ENCODE peak calls at places on chromosome 1, in seven cellular contexts. One of them, this sample, is unnamed.

GRCh38 chr1:112985123-112985522 is 29.1 kb upstream of the SLC16A1 start:
- DNase-seq in HT-29: no peak
- DNase-seq in iris pigment epithelial cell: no peak
- DNase-seq in H9: no peak
- DNase-seq in AG08395: no peak
- DNase-seq in mammary epithelial cell: peak
- DNase-seq in CD8-positive, alpha-beta memory T cell: no peak
- DNase-seq in this sample: no peak

GRCh38 chr1:232868793-232869491 is 63.7 kb downstream of the MAP10 start:
- DNase-seq in HT-29: peak
- DNase-seq in iris pigment epithelial cell: peak
- DNase-seq in H9: no peak
- DNase-seq in AG08395: peak
- DNase-seq in mammary epithelial cell: peak
- DNase-seq in CD8-positive, alpha-beta memory T cell: no peak
- DNase-seq in this sample: peak

GRCh38 chr1:76170522-76170921 is 96.0 kb downstream of the ST6GALNAC3 start:
- DNase-seq in HT-29: no peak
- DNase-seq in iris pigment epithelial cell: no peak
- DNase-seq in H9: no peak
- DNase-seq in AG08395: no peak
- DNase-seq in mammary epithelial cell: no peak
- DNase-seq in CD8-positive, alpha-beta memory T cell: no peak
- DNase-seq in this sample: no peak

GRCh38 chr1:236400061-236400638 is 6.1 kb downstream of the EDARADD start:
- DNase-seq in HT-29: no peak
- DNase-seq in iris pigment epithelial cell: no peak
- DNase-seq in H9: peak
- DNase-seq in AG08395: no peak
- DNase-seq in mammary epithelial cell: no peak
- DNase-seq in CD8-positive, alpha-beta memory T cell: no peak
- DNase-seq in this sample: no peak

GRCh38 chr1:183731151-183731550 is 73.8 kb upstream of the RGL1 start:
- DNase-seq in HT-29: no peak
- DNase-seq in iris pigment epithelial cell: no peak
- DNase-seq in H9: no peak
- DNase-seq in AG08395: no peak
- DNase-seq in mammary epithelial cell: no peak
- DNase-seq in CD8-positive, alpha-beta memory T cell: no peak
- DNase-seq in this sample: no peak

GRCh38 chr1:231731262-231731661 is 104.7 kb downstream of the DISC1 start:
- DNase-seq in HT-29: no peak
- DNase-seq in iris pigment epithelial cell: no peak
- DNase-seq in H9: no peak
- DNase-seq in AG08395: no peak
- DNase-seq in mammary epithelial cell: no peak
- DNase-seq in CD8-positive, alpha-beta memory T cell: no peak
- DNase-seq in this sample: no peak

GRCh38 chr1:26833432-26834405 is 7.2 kb downstream of the ZDHHC18 start:
- DNase-seq in HT-29: no peak
- DNase-seq in iris pigment epithelial cell: no peak
- DNase-seq in H9: no peak
- DNase-seq in AG08395: no peak
- DNase-seq in mammary epithelial cell: no peak
- DNase-seq in CD8-positive, alpha-beta memory T cell: peak
- DNase-seq in this sample: no peak

GRCh38 chr1:99652881-99653281 is 7.0 kb downstream of the PALMD start:
- DNase-seq in HT-29: no peak
- DNase-seq in iris pigment epithelial cell: no peak
- DNase-seq in H9: no peak
- DNase-seq in AG08395: no peak
- DNase-seq in mammary epithelial cell: no peak
- DNase-seq in CD8-positive, alpha-beta memory T cell: no peak
- DNase-seq in this sample: no peak

GRCh38 chr1:82227286-82227685 is 426.6 kb downstream of the ADGRL2 start:
- DNase-seq in HT-29: no peak
- DNase-seq in iris pigment epithelial cell: no peak
- DNase-seq in H9: no peak
- DNase-seq in AG08395: no peak
- DNase-seq in mammary epithelial cell: no peak
- DNase-seq in CD8-positive, alpha-beta memory T cell: no peak
- DNase-seq in this sample: no peak

GRCh38 chr1:64135501-64136245 is 67.8 kb upstream of the UBE2U start:
- DNase-seq in HT-29: no peak
- DNase-seq in iris pigment epithelial cell: peak
- DNase-seq in H9: no peak
- DNase-seq in AG08395: no peak
- DNase-seq in mammary epithelial cell: no peak
- DNase-seq in CD8-positive, alpha-beta memory T cell: no peak
- DNase-seq in this sample: peak

GRCh38 chr1:145897969-145898368 is 11.9 kb downstream of the ITGA10 start:
- DNase-seq in HT-29: no peak
- DNase-seq in iris pigment epithelial cell: no peak
- DNase-seq in H9: no peak
- DNase-seq in AG08395: no peak
- DNase-seq in mammary epithelial cell: no peak
- DNase-seq in CD8-positive, alpha-beta memory T cell: no peak
- DNase-seq in this sample: no peak

GRCh38 chr1:220748091-220748934 is at the start of gene MTARC2:
- DNase-seq in HT-29: peak
- DNase-seq in iris pigment epithelial cell: peak
- DNase-seq in H9: peak
- DNase-seq in AG08395: peak
- DNase-seq in mammary epithelial cell: peak
- DNase-seq in CD8-positive, alpha-beta memory T cell: no peak
- DNase-seq in this sample: peak

GRCh38 chr1:9629445-9630201 is 21.9 kb upstream of the PIK3CD start:
- DNase-seq in HT-29: no peak
- DNase-seq in iris pigment epithelial cell: no peak
- DNase-seq in H9: no peak
- DNase-seq in AG08395: no peak
- DNase-seq in mammary epithelial cell: no peak
- DNase-seq in CD8-positive, alpha-beta memory T cell: peak
- DNase-seq in this sample: no peak

GRCh38 chr1:3292868-3293562 is 161.4 kb upstream of the ARHGEF16 start:
- DNase-seq in HT-29: peak
- DNase-seq in iris pigment epithelial cell: no peak
- DNase-seq in H9: no peak
- DNase-seq in AG08395: no peak
- DNase-seq in mammary epithelial cell: no peak
- DNase-seq in CD8-positive, alpha-beta memory T cell: no peak
- DNase-seq in this sample: no peak

GRCh38 chr1:14689996-14690614 is 91.6 kb downstream of the KAZN start:
- DNase-seq in HT-29: no peak
- DNase-seq in iris pigment epithelial cell: no peak
- DNase-seq in H9: no peak
- DNase-seq in AG08395: no peak
- DNase-seq in mammary epithelial cell: no peak
- DNase-seq in CD8-positive, alpha-beta memory T cell: no peak
- DNase-seq in this sample: peak

GRCh38 chr1:24990796-24991195 is 60.7 kb upstream of the RUNX3 start:
- DNase-seq in HT-29: no peak
- DNase-seq in iris pigment epithelial cell: no peak
- DNase-seq in H9: no peak
- DNase-seq in AG08395: no peak
- DNase-seq in mammary epithelial cell: no peak
- DNase-seq in CD8-positive, alpha-beta memory T cell: no peak
- DNase-seq in this sample: no peak

GRCh38 chr1:69940816-69941215 is 264.6 kb downstream of the LRRC40 start:
- DNase-seq in HT-29: no peak
- DNase-seq in iris pigment epithelial cell: no peak
- DNase-seq in H9: no peak
- DNase-seq in AG08395: no peak
- DNase-seq in mammary epithelial cell: no peak
- DNase-seq in CD8-positive, alpha-beta memory T cell: no peak
- DNase-seq in this sample: no peak

GRCh38 chr1:100597069-100597741 is 59.3 kb downstream of the GPR88 start:
- DNase-seq in HT-29: peak
- DNase-seq in iris pigment epithelial cell: peak
- DNase-seq in H9: no peak
- DNase-seq in AG08395: peak
- DNase-seq in mammary epithelial cell: peak
- DNase-seq in CD8-positive, alpha-beta memory T cell: no peak
- DNase-seq in this sample: peak

GRCh38 chr1:65924471-65924870 is 131.8 kb downstream of the PDE4B start:
- DNase-seq in HT-29: no peak
- DNase-seq in iris pigment epithelial cell: peak
- DNase-seq in H9: no peak
- DNase-seq in AG08395: peak
- DNase-seq in mammary epithelial cell: peak
- DNase-seq in CD8-positive, alpha-beta memory T cell: no peak
- DNase-seq in this sample: peak

GRCh38 chr1:101357444-101357986 is 120.7 kb downstream of the S1PR1 start:
- DNase-seq in HT-29: peak
- DNase-seq in iris pigment epithelial cell: peak
- DNase-seq in H9: peak
- DNase-seq in AG08395: peak
- DNase-seq in mammary epithelial cell: peak
- DNase-seq in CD8-positive, alpha-beta memory T cell: peak
- DNase-seq in this sample: peak

GRCh38 chr1:56508523-56508983 is 70.8 kb downstream of the PLPP3 start:
- DNase-seq in HT-29: peak
- DNase-seq in iris pigment epithelial cell: peak
- DNase-seq in H9: no peak
- DNase-seq in AG08395: peak
- DNase-seq in mammary epithelial cell: peak
- DNase-seq in CD8-positive, alpha-beta memory T cell: no peak
- DNase-seq in this sample: peak

GRCh38 chr1:32741067-32741416 is 38.5 kb upstream of the SYNC start:
- DNase-seq in HT-29: no peak
- DNase-seq in iris pigment epithelial cell: no peak
- DNase-seq in H9: no peak
- DNase-seq in AG08395: no peak
- DNase-seq in mammary epithelial cell: no peak
- DNase-seq in CD8-positive, alpha-beta memory T cell: no peak
- DNase-seq in this sample: no peak

GRCh38 chr1:173202430-173203145 is 4.5 kb downstream of the TNFSF4 start:
- DNase-seq in HT-29: peak
- DNase-seq in iris pigment epithelial cell: peak
- DNase-seq in H9: peak
- DNase-seq in AG08395: peak
- DNase-seq in mammary epithelial cell: peak
- DNase-seq in CD8-positive, alpha-beta memory T cell: no peak
- DNase-seq in this sample: peak

GRCh38 chr1:221182791-221183533 is 303.7 kb downstream of the HLX start:
- DNase-seq in HT-29: no peak
- DNase-seq in iris pigment epithelial cell: no peak
- DNase-seq in H9: no peak
- DNase-seq in AG08395: no peak
- DNase-seq in mammary epithelial cell: no peak
- DNase-seq in CD8-positive, alpha-beta memory T cell: no peak
- DNase-seq in this sample: no peak

GRCh38 chr1:150995896-150996295 is 10.8 kb downstream of the MINDY1 start:
- DNase-seq in HT-29: peak
- DNase-seq in iris pigment epithelial cell: peak
- DNase-seq in H9: peak
- DNase-seq in AG08395: peak
- DNase-seq in mammary epithelial cell: no peak
- DNase-seq in CD8-positive, alpha-beta memory T cell: no peak
- DNase-seq in this sample: peak

GRCh38 chr1:171641076-171641864 is 11.2 kb downstream of the MYOC start:
- DNase-seq in HT-29: no peak
- DNase-seq in iris pigment epithelial cell: no peak
- DNase-seq in H9: peak
- DNase-seq in AG08395: no peak
- DNase-seq in mammary epithelial cell: no peak
- DNase-seq in CD8-positive, alpha-beta memory T cell: no peak
- DNase-seq in this sample: no peak